ENCODE peak calls at places on chromosomes 13 and 19, in six cellular contexts. P is choroid plexus epithelial cell, V is endothelial cell of umbilical vein, H is GM12865, I is fibroblast of lung, O is progenitor cell of endocrine pancreas. A is an unnamed sample.

GRCh38 chr19:38079926-38080380 is 144.1 kb downstream of the DPF1 start:
- DNase-seq in P (peak; percentile 87), V (peak; percentile 81), H (peak; percentile 85), I (peak; percentile 75), O (no peak), A (no peak)

GRCh38 chr13:48775285-48775684 is 121.6 kb downstream of the CYSLTR2 start:
- DNase-seq in P (peak; percentile 44), V (no peak), H (no peak), I (no peak), O (no peak), A (no peak)

GRCh38 chr19:38321646-38322323 is 2.1 kb downstream of the KCNK6 start:
- DNase-seq in P (peak; percentile 21), V (no peak), H (no peak), I (peak; percentile 25), O (no peak), A (no peak)

GRCh38 chr13:114118086-114118762 is 14.2 kb downstream of the RASA3 start:
- DNase-seq in P (no peak), V (no peak), H (no peak), I (no peak), O (no peak), A (no peak)

GRCh38 chr13:30804474-30804873 is 69.1 kb downstream of the ALOX5AP start:
- DNase-seq in P (no peak), V (no peak), H (no peak), I (no peak), O (no peak), A (no peak)

GRCh38 chr19:18306903-18307681 is 15.8 kb downstream of the LSM4 start:
- DNase-seq in P (peak; percentile 44), V (no peak), H (peak; percentile 49), I (peak; percentile 51), O (no peak), A (no peak)

GRCh38 chr19:28224441-28224840 is 988.5 kb downstream of the UQCRFS1 start:
- DNase-seq in P (no peak), V (no peak), H (no peak), I (no peak), O (no peak), A (no peak)

GRCh38 chr13:112767506-112768471 is 78.0 kb downstream of the ATP11A start:
- DNase-seq in P (no peak), V (no peak), H (peak; percentile 75), I (no peak), O (no peak), A (no peak)

GRCh38 chr13:31213681-31214289 is 14.0 kb downstream of the B3GLCT start:
- DNase-seq in P (no peak), V (no peak), H (no peak), I (no peak), O (no peak), A (no peak)

GRCh38 chr13:21868823-21869222 is 197.9 kb downstream of the FGF9 start:
- DNase-seq in P (no peak), V (no peak), H (no peak), I (no peak), O (no peak), A (no peak)

GRCh38 chr13:106385669-106386068 is 149.8 kb downstream of the EFNB2 start:
- DNase-seq in P (no peak), V (no peak), H (no peak), I (peak; percentile 19), O (no peak), A (no peak)

GRCh38 chr13:98584668-98585397 is 7.9 kb upstream of the STK24 start:
- DNase-seq in P (peak; percentile 38), V (no peak), H (no peak), I (peak; percentile 44), O (no peak), A (no peak)

GRCh38 chr19:33685541-33685940 is 63.8 kb downstream of the CHST8 start:
- DNase-seq in P (no peak), V (no peak), H (no peak), I (no peak), O (no peak), A (peak; percentile 73)

GRCh38 chr13:81686877-81687276 is 1346.0 kb upstream of the SPRY2 start:
- DNase-seq in P (peak; percentile 48), V (no peak), H (no peak), I (peak; percentile 1), O (no peak), A (no peak)

GRCh38 chr19:7534531-7534980 is 961 bp upstream of the PNPLA6 start:
- DNase-seq in P (peak; percentile 70), V (peak; percentile 90), H (peak; percentile 44), I (peak; percentile 82), O (no peak), A (no peak)

GRCh38 chr19:768424-768823 is 17.5 kb downstream of the MISP start:
- DNase-seq in P (peak; percentile 85), V (no peak), H (no peak), I (peak; percentile 80), O (no peak), A (no peak)

GRCh38 chr19:772730-773436 is 22.0 kb downstream of the MISP start:
- DNase-seq in P (no peak), V (no peak), H (no peak), I (no peak), O (no peak), A (no peak)

GRCh38 chr19:769610-770009 is 18.7 kb downstream of the MISP start:
- DNase-seq in P (no peak), V (no peak), H (no peak), I (no peak), O (no peak), A (no peak)

GRCh38 chr19:772043-772442 is 21.1 kb downstream of the MISP start:
- DNase-seq in P (no peak), V (no peak), H (no peak), I (no peak), O (no peak), A (no peak)

GRCh38 chr19:771332-771785 is 20.4 kb downstream of the MISP start:
- DNase-seq in P (peak; percentile 69), V (peak; percentile 49), H (peak; percentile 67), I (peak; percentile 57), O (no peak), A (no peak)
- TF ChIP-seq CTCF in P (peak; percentile 78), V (peak; percentile 71), H (peak; percentile 57), I (peak; percentile 71), O (peak; percentile 45), A (peak; percentile 44)

GRCh38 chr19:50025022-50025793 is at the start of gene VRK3:
- DNase-seq in P (peak; percentile 100), V (peak; percentile 100), H (peak; percentile 100), I (peak; percentile 100), O (peak; percentile 98), A (peak; percentile 91)
- TF ChIP-seq CTCF in P (no peak), V (peak; percentile 9), H (peak; percentile 31), I (peak; percentile 17), O (peak; percentile 12), A (no peak)

GRCh38 chr19:4374451-4375163 is 25.7 kb downstream of the SH3GL1 start:
- DNase-seq in P (peak; percentile 64), V (peak; percentile 67), H (no peak), I (peak; percentile 95), O (no peak), A (no peak)
- TF ChIP-seq CTCF in P (no peak), V (no peak), H (no peak), I (peak; percentile 13), O (no peak), A (no peak)

GRCh38 chr19:46018729-46019251 is 4.1 kb downstream of the PGLYRP1 start:
- DNase-seq in P (no peak), V (no peak), H (no peak), I (no peak), O (no peak), A (no peak)

GRCh38 chr19:46015961-46016425 is 6.9 kb downstream of the PGLYRP1 start:
- DNase-seq in P (no peak), V (no peak), H (no peak), I (no peak), O (no peak), A (no peak)

GRCh38 chr19:46017874-46018675 is 4.8 kb downstream of the PGLYRP1 start:
- DNase-seq in P (no peak), V (no peak), H (no peak), I (no peak), O (no peak), A (no peak)

GRCh38 chr19:46016426-46017094 is 6.3 kb downstream of the PGLYRP1 start:
- DNase-seq in P (peak; percentile 82), V (peak; percentile 76), H (peak; percentile 86), I (peak; percentile 68), O (peak; percentile 81), A (peak; percentile 80)

DNA sequence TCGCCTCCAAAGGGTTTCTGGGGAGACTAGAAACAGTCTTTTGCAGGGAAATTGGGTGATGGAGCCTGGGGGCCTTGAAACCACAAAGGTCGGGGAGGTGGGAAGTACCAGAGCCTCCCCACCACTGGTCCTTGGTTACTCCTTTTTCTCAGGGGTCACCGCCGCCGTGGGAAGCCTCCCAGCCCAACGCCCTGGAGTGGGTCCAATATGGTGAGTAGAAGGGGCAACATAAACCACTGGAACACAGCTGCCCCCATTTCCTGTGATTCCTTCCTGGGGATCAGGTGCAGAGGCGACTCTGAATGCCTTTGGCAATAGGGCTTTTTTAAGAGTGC is 5.8 kb downstream of the PGLYRP1 start:
- DNase-seq in P (no peak), V (no peak), H (no peak), I (no peak), O (no peak), A (no peak)
- TF ChIP-seq CTCF in P (no peak), V (no peak), H (no peak), I (no peak), O (no peak), A (no peak)

DNA sequence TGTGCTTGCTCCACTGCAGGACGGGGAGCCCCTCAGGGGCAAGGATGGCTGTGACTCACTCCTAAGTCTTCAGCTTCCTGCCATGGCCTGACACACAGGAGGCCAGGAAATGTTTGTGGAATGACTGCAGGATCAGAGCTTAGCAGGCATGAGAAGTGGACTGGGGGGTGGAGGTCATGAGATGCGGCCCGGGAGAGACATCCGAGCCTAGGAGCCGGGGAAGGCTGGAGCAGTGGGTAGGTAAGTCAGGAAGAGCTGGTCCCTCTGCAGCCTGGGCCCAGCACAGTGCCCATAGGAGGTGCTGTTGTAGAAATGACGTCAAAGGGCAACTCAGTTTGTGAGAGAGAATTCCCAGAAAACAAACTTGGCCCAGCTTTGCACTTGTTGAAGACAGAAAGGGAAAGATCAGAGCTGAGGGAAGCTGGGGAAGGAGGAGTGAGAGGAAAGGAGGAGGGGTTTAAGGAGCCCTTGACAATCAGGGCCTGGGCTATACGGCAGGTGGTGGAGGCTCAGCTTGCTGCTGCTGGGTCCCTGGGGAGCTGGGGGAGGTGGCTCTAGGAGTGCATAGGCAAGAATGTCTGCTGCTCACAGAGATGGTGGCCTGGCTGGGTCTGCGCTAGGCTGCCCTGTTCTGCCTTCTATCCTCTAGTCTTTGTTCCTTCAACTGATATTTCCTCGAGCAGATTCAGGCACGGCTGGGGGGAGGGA is 18.5 kb downstream of the POU2F2 start:
- DNase-seq in P (peak; percentile 90), V (peak; percentile 97), H (peak; percentile 85), I (peak; percentile 87), O (no peak), A (peak; percentile 67)
- TF ChIP-seq CTCF in P (peak; percentile 45), V (peak; percentile 47), H (peak; percentile 15), I (peak; percentile 39), O (peak; percentile 15), A (peak; percentile 18)

GRCh38 chr19:2478756-2479555 is 3.0 kb downstream of the GADD45B start:
- DNase-seq in P (peak; percentile 86), V (peak; percentile 60), H (peak; percentile 85), I (peak; percentile 87), O (no peak), A (no peak)
- TF ChIP-seq CTCF in P (no peak), V (no peak), H (no peak), I (no peak), O (no peak), A (no peak)

A was measured in D721Med.